ENCODE peak calls at places on chromosomes 7 and 10, in ten cellular contexts. E is astrocyte of the spinal cord; W is A549; M is IMR-90; F is psoas muscle; Y is AG10803; C is choroid plexus epithelial cell; B is CD8-positive, alpha-beta T cell; G is AG04450; H is ovary. K is an unnamed sample.
A peak's percentile ranks its signal among the peaks of the same experiment; 100 is the strongest.

GRCh38 chr7:156892086-156892800 is 740 bp downstream of the LMBR1 start:
- DNase-seq in E (no peak), W (peak; percentile 63), M (no peak), F (peak; percentile 75), Y (peak; percentile 5), C (no peak), B (peak; percentile 67), G (no peak), H (peak; percentile 78), K (peak; percentile 16)

GRCh38 chr10:43771675-43772074 is 123.0 kb upstream of the ZNF32 start:
- DNase-seq in E (no peak), W (no peak), M (no peak), F (no peak), Y (no peak), C (no peak), B (no peak), G (no peak), H (no peak), K (no peak)

GRCh38 chr10:32616438-32616837 is 170.5 kb downstream of the CCDC7 start:
- DNase-seq in E (no peak), W (no peak), M (no peak), F (no peak), Y (no peak), C (no peak), B (no peak), G (no peak), H (no peak), K (no peak)

GRCh38 chr7:42493436-42494198 is 256.6 kb upstream of the GLI3 start:
- DNase-seq in E (peak; percentile 92), W (peak; percentile 17), M (peak; percentile 76), F (peak; percentile 86), Y (peak; percentile 85), C (peak; percentile 93), B (no peak), G (peak; percentile 55), H (peak; percentile 84), K (no peak)

GRCh38 chr10:89916481-89916880 is 215.1 kb downstream of the KIF20B start:
- DNase-seq in E (peak; percentile 4), W (no peak), M (no peak), F (no peak), Y (no peak), C (no peak), B (no peak), G (no peak), H (no peak), K (no peak)

GRCh38 chr7:117809958-117810357 is 63.3 kb downstream of the CTTNBP2 start:
- DNase-seq in E (no peak), W (no peak), M (peak; percentile 4), F (no peak), Y (no peak), C (no peak), B (no peak), G (no peak), H (no peak), K (no peak)

GRCh38 chr10:4771554-4772201 is 54.3 kb upstream of the AKR1E2 start:
- DNase-seq in E (peak; percentile 88), W (no peak), M (peak; percentile 85), F (no peak), Y (peak; percentile 87), C (peak; percentile 62), B (no peak), G (peak; percentile 63), H (no peak), K (no peak)

GRCh38 chr10:11448545-11449244 is 162.8 kb downstream of the USP6NL start:
- DNase-seq in E (no peak), W (no peak), M (no peak), F (no peak), Y (no peak), C (no peak), B (no peak), G (no peak), H (no peak), K (peak; percentile 49)

GRCh38 chr7:96233528-96234154 is 88.3 kb downstream of the SLC25A13 start:
- DNase-seq in E (no peak), W (no peak), M (no peak), F (no peak), Y (no peak), C (no peak), B (no peak), G (no peak), H (no peak), K (no peak)

DNA sequence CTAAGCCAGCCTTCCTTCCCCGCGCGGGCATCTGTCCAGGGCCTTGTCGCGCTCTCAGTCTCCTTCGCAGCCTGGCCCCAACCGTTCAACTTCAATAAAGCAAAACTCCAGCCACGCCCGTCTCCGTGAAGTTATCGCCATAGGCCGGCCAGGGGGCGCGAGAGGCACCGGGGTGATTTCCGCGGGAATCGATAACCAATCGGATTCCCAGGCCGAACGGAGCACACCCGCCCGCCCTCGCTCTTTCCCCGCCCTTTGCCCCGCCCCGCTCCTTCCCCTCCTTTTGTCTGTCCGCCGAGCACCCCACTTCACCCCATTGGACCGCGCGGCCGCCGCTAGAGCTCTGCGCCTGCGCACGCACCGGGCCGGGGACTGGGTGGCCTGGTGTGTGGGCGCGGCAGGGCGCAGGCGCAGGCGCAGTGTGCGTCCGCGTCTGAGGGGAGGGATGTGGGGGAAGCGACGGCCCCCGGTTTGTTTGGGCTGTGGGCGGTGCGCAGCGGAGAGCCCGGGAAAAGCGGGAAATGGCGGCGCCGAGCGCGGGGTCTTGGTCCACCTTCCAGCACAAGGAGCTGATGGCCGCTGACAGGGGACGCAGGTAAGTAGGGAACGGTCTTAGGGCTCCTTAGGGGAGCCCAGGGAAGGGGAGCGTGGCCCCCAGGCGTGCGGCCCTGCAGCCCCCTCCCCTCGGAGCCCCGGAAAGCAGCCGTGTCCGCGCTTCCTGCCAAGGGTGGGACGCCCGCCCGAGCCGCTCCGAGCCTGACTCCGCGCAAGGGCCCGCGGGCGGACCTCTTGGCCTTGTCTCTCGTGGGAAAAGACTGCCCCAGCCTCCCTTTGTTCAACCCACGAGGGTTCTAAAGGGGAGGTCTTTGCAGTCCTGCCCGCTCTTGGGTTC is at the start of gene CASP2:
- DNase-seq in E (peak; percentile 98), W (peak; percentile 98), M (peak; percentile 94), F (peak; percentile 99), Y (peak; percentile 96), C (peak; percentile 98), B (peak; percentile 98), G (peak; percentile 91), H (peak; percentile 99), K (peak; percentile 89)
- TF ChIP-seq CTCF in E (peak; percentile 39), W (peak; percentile 8), M (peak; percentile 38), F (peak; percentile 38), Y (peak; percentile 52), C (peak; percentile 46), B (peak; percentile 31), G (peak; percentile 44), H (no peak), K (no peak)

DNA sequence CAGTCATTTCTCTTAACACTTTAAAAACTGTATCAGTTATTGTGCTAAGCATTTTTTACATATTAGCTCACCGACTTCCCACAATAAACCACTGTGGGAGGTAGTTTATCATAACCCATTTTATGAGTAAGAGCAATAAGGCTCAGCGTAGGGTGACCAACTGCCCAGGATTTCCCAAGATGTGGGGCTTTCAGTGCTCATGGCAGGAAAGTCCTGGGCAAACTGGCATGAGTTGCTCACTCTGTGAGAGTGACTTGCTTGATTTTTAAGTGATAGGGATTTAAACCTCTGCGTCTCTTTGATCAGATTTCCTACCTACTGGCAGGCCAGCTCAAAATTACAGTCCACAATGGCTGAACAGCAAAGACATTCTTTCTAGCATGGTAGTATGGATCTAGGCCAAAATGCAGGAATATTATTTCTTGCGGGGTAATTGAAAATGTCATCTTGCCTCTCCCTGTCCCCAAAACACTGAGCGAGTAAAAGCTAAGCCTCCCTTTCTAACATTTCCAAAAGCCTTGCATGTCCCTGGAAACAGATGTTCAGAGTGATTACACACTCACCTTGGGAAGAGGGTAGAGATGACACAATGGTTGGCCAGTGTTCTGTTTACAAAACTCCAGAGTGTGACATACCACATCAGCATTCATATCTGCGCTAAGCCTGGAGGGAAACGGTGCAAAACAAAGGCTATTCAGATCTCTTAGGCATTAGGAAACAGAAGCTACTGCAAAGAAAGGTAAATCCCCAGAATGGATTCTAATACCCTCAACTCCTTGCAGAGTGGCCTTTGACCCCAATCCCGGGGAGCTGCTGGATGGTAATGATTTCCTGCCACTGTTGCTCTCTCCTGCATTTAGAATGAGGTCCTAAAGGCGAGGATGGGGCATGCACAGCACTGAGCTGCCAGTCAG is 65.4 kb downstream of the AOAH start:
- DNase-seq in E (peak; percentile 87), W (peak; percentile 68), M (peak; percentile 94), F (no peak), Y (peak; percentile 80), C (peak; percentile 86), B (no peak), G (peak; percentile 69), H (no peak), K (no peak)
- H3K4me3 ChIP-seq in E (no peak overlapping the region), W (no peak overlapping the region), M (no peak overlapping the region), F (no peak overlapping the region), Y (no peak overlapping the region), C (no peak overlapping the region), B (no peak overlapping the region), G (no peak overlapping the region), H (no peak overlapping the region), K (no peak overlapping the region)

GRCh38 chr10:22821501-22821900 is 106.4 kb upstream of the ARMC3 start:
- DNase-seq in E (peak; percentile 86), W (no peak), M (peak; percentile 86), F (no peak), Y (peak; percentile 89), C (peak; percentile 90), B (no peak), G (no peak), H (no peak), K (no peak)

GRCh38 chr10:22825841-22826240 is 102.0 kb upstream of the ARMC3 start:
- DNase-seq in E (no peak), W (no peak), M (no peak), F (peak; percentile 63), Y (no peak), C (no peak), B (no peak), G (no peak), H (no peak), K (peak; percentile 31)

GRCh38 chr10:22824984-22825383 is 102.9 kb upstream of the ARMC3 start:
- DNase-seq in E (peak; percentile 70), W (peak; percentile 17), M (peak; percentile 74), F (no peak), Y (peak; percentile 59), C (peak; percentile 51), B (no peak), G (no peak), H (no peak), K (no peak)

GRCh38 chr10:22823109-22823508 is 104.7 kb upstream of the ARMC3 start:
- DNase-seq in E (peak; percentile 84), W (peak; percentile 65), M (peak; percentile 85), F (no peak), Y (peak; percentile 77), C (peak; percentile 77), B (no peak), G (no peak), H (no peak), K (no peak)

DNA sequence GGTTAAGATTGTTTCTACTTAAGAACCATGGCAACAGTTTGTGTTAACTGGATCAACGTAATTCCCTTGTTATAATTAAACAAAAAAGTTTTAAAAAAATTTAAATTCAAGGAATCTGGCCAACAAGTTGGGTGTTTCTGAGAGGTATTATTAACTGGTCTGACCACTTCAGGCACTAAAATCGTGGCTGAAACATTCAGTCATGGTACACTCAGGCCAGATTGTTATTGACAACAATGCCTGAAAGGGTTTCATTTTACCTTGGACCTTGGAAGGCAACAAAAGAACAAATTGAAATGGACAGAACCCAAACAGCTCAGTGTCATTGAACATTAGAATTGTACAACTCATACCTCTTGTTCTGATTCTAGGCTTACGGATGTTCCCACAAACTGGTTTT is 103.3 kb upstream of the ARMC3 start:
- DNase-seq in E (no peak), W (no peak), M (no peak), F (no peak), Y (no peak), C (no peak), B (no peak), G (no peak), H (no peak), K (no peak)
- TF ChIP-seq CTCF in E (no peak), W (no peak), M (no peak), F (no peak), Y (no peak), C (no peak), B (no peak), G (no peak), H (no peak), K (no peak)

GRCh38 chr7:99557196-99557607 is 1.2 kb upstream of the ZNF655 start:
- DNase-seq in E (no peak), W (no peak), M (peak; percentile 13), F (no peak), Y (no peak), C (no peak), B (no peak), G (no peak), H (no peak), K (no peak)
- H3K4me3 ChIP-seq in E (peak overlapping the region; percentile 91), W (peak overlapping the region; percentile 92), M (peak overlapping the region; percentile 83), F (peak overlapping the region; percentile 78), Y (peak overlapping the region; percentile 91), C (peak overlapping the region; percentile 93), B (peak overlapping the region; percentile 72), G (peak overlapping the region; percentile 97), H (peak overlapping the region; percentile 72), K (peak overlapping the region; percentile 99)

K was measured in GM12864.